ENCODE peak calls at places on chromosome 22, in four cellular contexts. X, K, N and B are unnamed samples.

GRCh38 chr22:30891443-30891755 is 77.2 kb downstream of the MORC2 start:
- DNase-seq in K (no peak), N (no peak), X (no peak), B (no peak)

GRCh38 chr22:28237783-28238182 is 318.7 kb upstream of the PITPNB start:
- DNase-seq in X (no peak), K (no peak), N (no peak), B (no peak)

GRCh38 chr22:43743929-43744643 is 68.0 kb downstream of the EFCAB6 start:
- DNase-seq in X (no peak), N (no peak), K (no peak), B (no peak)

GRCh38 chr22:25237503-25237902 is 18.1 kb downstream of the CRYBB2 start:
- DNase-seq in X (no peak), K (no peak), N (no peak), B (no peak)

GRCh38 chr22:44440224-44441160 is 57.5 kb downstream of the RTL6 start:
- DNase-seq in K (no peak), N (no peak), X (no peak), B (no peak)

GRCh38 chr22:35525687-35526332 is 14.8 kb upstream of the RASD2 start:
- DNase-seq in N (no peak), X (no peak), K (no peak), B (no peak)

GRCh38 chr22:21044931-21045584 is 688 bp upstream of the LRRC74B start:
- DNase-seq in X (no peak), N (peak), K (peak), B (no peak)

GRCh38 chr22:23281406-23282088 is 101.2 kb downstream of the BCR start:
- DNase-seq in X (peak), N (peak), K (peak), B (peak)

GRCh38 chr22:36546092-36546804 is 17.3 kb upstream of the EIF3D start:
- DNase-seq in K (peak), X (peak), N (no peak), B (peak)

GRCh38 chr22:45155050-45155840 is 8.5 kb upstream of the NUP50 start:
- DNase-seq in X (no peak), N (no peak), K (peak), B (no peak)

GRCh38 chr22:37686002-37686982 is at the start of gene NOL12:
- DNase-seq in N (peak), K (peak), X (peak), B (peak)

GRCh38 chr22:50061824-50062355 is 3.8 kb upstream of the TTLL8 start:
- DNase-seq in N (no peak), K (no peak), X (no peak), B (no peak)

GRCh38 chr22:17104336-17104935 is 16.7 kb downstream of the TMEM121B start:
- DNase-seq in N (no peak), X (no peak), K (no peak), B (no peak)

GRCh38 chr22:42179616-42180015 is 49.0 kb upstream of the CYP2D6 start:
- DNase-seq in K (peak), X (no peak), N (no peak), B (no peak)

GRCh38 chr22:30857791-30858190 is 110.8 kb downstream of the MORC2 start:
- DNase-seq in X (no peak), N (no peak), K (no peak), B (no peak)

GRCh38 chr22:41288245-41288946 is 2.4 kb upstream of the RANGAP1 start:
- DNase-seq in K (peak), N (no peak), X (peak), B (peak)

GRCh38 chr22:49594078-49594477 is 233.6 kb downstream of the BRD1 start:
- DNase-seq in K (no peak), X (no peak), N (peak), B (no peak)

GRCh38 chr22:36808611-36809344 is 8.1 kb downstream of the PVALB start:
- DNase-seq in N (no peak), K (no peak), X (no peak), B (no peak)

GRCh38 chr22:21823740-21824438 is 43.6 kb downstream of the MAPK1 start:
- DNase-seq in K (no peak), N (no peak), X (no peak), B (no peak)

GRCh38 chr22:29769723-29770321 is 2.7 kb downstream of the UQCR10 start:
- DNase-seq in X (no peak), N (no peak), K (no peak), B (no peak)

GRCh38 chr22:19055801-19056200 is 66.4 kb downstream of the DGCR2 start:
- DNase-seq in X (no peak), K (no peak), N (no peak), B (no peak)